ENCODE peak calls at places on chromosomes 11 and 22, in nine cellular contexts. D is NCI-H774, H is KG1, V is aorta, M is cardiac septum, P is T follicular helper cell, C is right atrium auricular region, G is EL, O is AG09319. J is an unnamed sample.
A peak's percentile ranks its signal among the peaks of the same experiment; 100 is the strongest.

GRCh38 chr11:66858939-66859685 is 2.2 kb downstream of the LRFN4 start:
- DNase-seq in D (no peak), H (no peak), V (no peak), M (no peak), P (no peak), C (no peak), G (no peak), O (no peak), J (no peak)

GRCh38 chr11:121341609-121342008 is 49.0 kb downstream of the SC5D start:
- DNase-seq in D (no peak), H (no peak), V (no peak), M (no peak), P (no peak), C (no peak), G (no peak), O (no peak), J (peak; percentile 81)

GRCh38 chr11:42770444-42771065 is 541.2 kb upstream of the API5 start:
- DNase-seq in D (no peak), H (peak; percentile 7), V (no peak), M (no peak), P (no peak), C (no peak), G (no peak), O (no peak), J (peak; percentile 64)

GRCh38 chr11:83249972-83250593 is 36.1 kb downstream of the CCDC90B start:
- DNase-seq in D (peak; percentile 22), H (no peak), V (no peak), M (no peak), P (no peak), C (no peak), G (peak; percentile 48), O (no peak), J (peak; percentile 83)

GRCh38 chr11:104968856-104969776 is 742 bp upstream of the CASP4 start:
- DNase-seq in D (peak; percentile 53), H (no peak), V (peak; percentile 74), M (no peak), P (no peak), C (peak; percentile 70), G (peak; percentile 18), O (no peak), J (peak; percentile 77)

GRCh38 chr11:36447947-36448346 is 62.1 kb downstream of the TRAF6 start:
- DNase-seq in D (no peak), H (no peak), V (no peak), M (no peak), P (no peak), C (no peak), G (no peak), O (no peak), J (peak; percentile 22)

GRCh38 chr11:75492181-75492820 is 33.4 kb downstream of the GDPD5 start:
- DNase-seq in D (no peak), H (peak; percentile 40), V (no peak), M (no peak), P (peak; percentile 10), C (no peak), G (peak; percentile 60), O (no peak), J (peak; percentile 68)

GRCh38 chr11:40514124-40514523 is 945.3 kb downstream of the LRRC4C start:
- DNase-seq in D (peak; percentile 60), H (no peak), V (no peak), M (no peak), P (no peak), C (no peak), G (peak; percentile 1), O (no peak), J (peak; percentile 6)

GRCh38 chr22:46674906-46675305 is 54.7 kb downstream of the GRAMD4 start:
- DNase-seq in D (no peak), H (no peak), V (no peak), M (no peak), P (no peak), C (no peak), G (no peak), O (no peak), J (no peak)

GRCh38 chr11:34595960-34596359 is 24.9 kb upstream of the EHF start:
- DNase-seq in D (no peak), H (no peak), V (no peak), M (no peak), P (no peak), C (no peak), G (no peak), O (no peak), J (no peak)

GRCh38 chr11:33291004-33291777 is 34.0 kb downstream of the HIPK3 start:
- DNase-seq in D (no peak), H (no peak), V (no peak), M (no peak), P (no peak), C (no peak), G (peak; percentile 13), O (no peak), J (no peak)

GRCh38 chr22:17481424-17481823 is 81.9 kb upstream of the SLC25A18 start:
- DNase-seq in D (no peak), H (no peak), V (no peak), M (no peak), P (no peak), C (no peak), G (no peak), O (no peak), J (no peak)

GRCh38 chr22:50179937-50180726 is 5.6 kb upstream of the TRABD start:
- DNase-seq in D (no peak), H (no peak), V (no peak), M (no peak), P (no peak), C (no peak), G (no peak), O (no peak), J (no peak)

GRCh38 chr11:10899542-10899830 is 41.6 kb upstream of the ZBED5 start:
- DNase-seq in D (no peak), H (no peak), V (peak; percentile 82), M (no peak), P (no peak), C (no peak), G (no peak), O (no peak), J (peak; percentile 78)

GRCh38 chr11:134469627-134470026 is 57.6 kb upstream of the B3GAT1 start:
- DNase-seq in D (no peak), H (no peak), V (no peak), M (no peak), P (no peak), C (no peak), G (no peak), O (no peak), J (peak; percentile 68)

GRCh38 chr11:47565340-47566165 is at the start of gene PTPMT1:
- DNase-seq in D (peak; percentile 66), H (peak; percentile 45), V (peak; percentile 93), M (peak; percentile 81), P (peak; percentile 26), C (peak; percentile 64), G (peak; percentile 79), O (peak; percentile 30), J (peak; percentile 85)

GRCh38 chr11:23555085-23555484 is 694.8 kb upstream of the CCDC179 start:
- DNase-seq in D (no peak), H (no peak), V (no peak), M (no peak), P (no peak), C (no peak), G (peak; percentile 79), O (no peak), J (no peak)

GRCh38 chr11:75583710-75584658 is 21.9 kb downstream of the SERPINH1 start:
- DNase-seq in D (peak; percentile 30), H (no peak), V (peak; percentile 86), M (peak; percentile 81), P (no peak), C (peak; percentile 85), G (peak; percentile 57), O (no peak), J (peak; percentile 82)

GRCh38 chr11:84855846-84856245 is 771.3 kb downstream of the DLG2 start:
- DNase-seq in D (no peak), H (no peak), V (no peak), M (no peak), P (no peak), C (no peak), G (peak; percentile 88), O (peak; percentile 1), J (no peak)

GRCh38 chr22:39301926-39302325 is 17.5 kb downstream of the RPL3 start:
- DNase-seq in D (no peak), H (no peak), V (no peak), M (no peak), P (no peak), C (no peak), G (no peak), O (no peak), J (peak; percentile 53)

GRCh38 chr11:66011239-66011784 is 496 bp upstream of the CST6 start:
- DNase-seq in D (no peak), H (no peak), V (no peak), M (no peak), P (no peak), C (no peak), G (peak; percentile 80), O (no peak), J (peak; percentile 79)

GRCh38 chr11:19687372-19687771 is 25.3 kb upstream of the NAV2 start:
- DNase-seq in D (no peak), H (no peak), V (no peak), M (no peak), P (no peak), C (no peak), G (no peak), O (no peak), J (no peak)

GRCh38 chr11:125348704-125349635 is 147.1 kb downstream of the FEZ1 start:
- DNase-seq in D (no peak), H (no peak), V (peak; percentile 88), M (no peak), P (peak; percentile 6), C (no peak), G (peak; percentile 36), O (no peak), J (peak; percentile 51)

GRCh38 chr11:46381836-46382643 is 571 bp downstream of the MDK start:
- DNase-seq in D (no peak), H (no peak), V (peak; percentile 73), M (no peak), P (no peak), C (no peak), G (peak; percentile 44), O (no peak), J (peak; percentile 63)

GRCh38 chr11:120324932-120325810 is at the start of gene TLCD5:
- DNase-seq in D (peak; percentile 77), H (no peak), V (peak; percentile 91), M (no peak), P (no peak), C (no peak), G (peak; percentile 75), O (no peak), J (peak; percentile 89)

GRCh38 chr11:127252321-127252720 is 251.8 kb upstream of the KIRREL3 start:
- DNase-seq in D (no peak), H (no peak), V (no peak), M (no peak), P (no peak), C (no peak), G (no peak), O (no peak), J (no peak)

GRCh38 chr22:30327864-30328345 is 1.2 kb upstream of the TBC1D10A start:
- DNase-seq in D (no peak), H (no peak), V (no peak), M (no peak), P (no peak), C (no peak), G (no peak), O (no peak), J (peak; percentile 41)

GRCh38 chr11:39810358-39810757 is 1649.1 kb downstream of the LRRC4C start:
- DNase-seq in D (no peak), H (no peak), V (no peak), M (no peak), P (no peak), C (no peak), G (no peak), O (no peak), J (no peak)

GRCh38 chr11:1943576-1943975 is 3.6 kb upstream of the MRPL23 start:
- DNase-seq in D (no peak), H (no peak), V (peak; percentile 50), M (peak; percentile 59), P (no peak), C (no peak), G (no peak), O (no peak), J (peak; percentile 63)

GRCh38 chr22:29786026-29786425 is 18.9 kb downstream of the UQCR10 start:
- DNase-seq in D (no peak), H (no peak), V (no peak), M (no peak), P (no peak), C (no peak), G (no peak), O (no peak), J (no peak)

GRCh38 chr11:45918331-45918941 is 759 bp upstream of the PEX16 start:
- DNase-seq in D (peak; percentile 83), H (peak; percentile 37), V (peak; percentile 96), M (peak; percentile 93), P (peak; percentile 36), C (peak; percentile 87), G (peak; percentile 80), O (peak; percentile 28), J (peak; percentile 86)

J was measured in DMS53.